ENCODE peak calls at places on chromosomes 4 and X, in seven cellular contexts. One of them, this sample, is unnamed. For H3K9me2, the result is how much of the 10 kb centered on the place peaks cover.

GRCh38 chr4:12716896-12717295 is 767.2 kb downstream of the RAB28 start:
- DNase-seq in Karpas-422: peak
- DNase-seq in MM.1S: no peak
- DNase-seq in GM23248: no peak
- DNase-seq in PC-3: no peak
- DNase-seq in HCT116: no peak
- DNase-seq in hepatocyte: no peak
- DNase-seq in this sample: no peak

GRCh38 chrX:479273-479981 is 92.7 kb upstream of the PPP2R3B start:
- DNase-seq in Karpas-422: no peak
- DNase-seq in MM.1S: no peak
- DNase-seq in GM23248: no peak
- DNase-seq in PC-3: no peak
- DNase-seq in HCT116: no peak
- DNase-seq in hepatocyte: no peak
- DNase-seq in this sample: no peak

GRCh38 chr4:152605031-152605430 is 69.1 kb upstream of the FBXW7 start:
- DNase-seq in Karpas-422: no peak
- DNase-seq in MM.1S: no peak
- DNase-seq in GM23248: no peak
- DNase-seq in PC-3: no peak
- DNase-seq in HCT116: no peak
- DNase-seq in hepatocyte: no peak
- DNase-seq in this sample: no peak

GRCh38 chr4:123505077-123505456 is 108.5 kb downstream of the SPRY1 start:
- DNase-seq in Karpas-422: no peak
- DNase-seq in MM.1S: no peak
- DNase-seq in GM23248: no peak
- DNase-seq in PC-3: peak
- DNase-seq in HCT116: no peak
- DNase-seq in hepatocyte: peak
- DNase-seq in this sample: peak

GRCh38 chr4:113003841-113004240 is 45.6 kb upstream of the ANK2 start:
- DNase-seq in Karpas-422: no peak
- DNase-seq in MM.1S: no peak
- DNase-seq in GM23248: peak
- DNase-seq in PC-3: peak
- DNase-seq in HCT116: no peak
- DNase-seq in hepatocyte: no peak
- DNase-seq in this sample: no peak

GRCh38 chr4:130486841-130487240 is 1390.9 kb downstream of the C4orf33 start:
- DNase-seq in Karpas-422: no peak
- DNase-seq in MM.1S: no peak
- DNase-seq in GM23248: no peak
- DNase-seq in PC-3: peak
- DNase-seq in HCT116: no peak
- DNase-seq in hepatocyte: no peak
- DNase-seq in this sample: no peak

GRCh38 chrX:46653482-46653881 is 79.9 kb downstream of the CHST7 start:
- DNase-seq in Karpas-422: peak
- DNase-seq in MM.1S: no peak
- DNase-seq in GM23248: no peak
- DNase-seq in PC-3: peak
- DNase-seq in HCT116: no peak
- DNase-seq in hepatocyte: peak
- DNase-seq in this sample: peak

GRCh38 chr4:26130173-26130572 is 190.6 kb upstream of the RBPJ start:
- DNase-seq in Karpas-422: no peak
- DNase-seq in MM.1S: no peak
- DNase-seq in GM23248: no peak
- DNase-seq in PC-3: no peak
- DNase-seq in HCT116: no peak
- DNase-seq in hepatocyte: no peak
- DNase-seq in this sample: no peak

GRCh38 chr4:181018472-181018871 is 1224.7 kb upstream of the TENM3 start:
- DNase-seq in Karpas-422: no peak
- DNase-seq in MM.1S: no peak
- DNase-seq in GM23248: no peak
- DNase-seq in PC-3: no peak
- DNase-seq in HCT116: no peak
- DNase-seq in hepatocyte: no peak
- DNase-seq in this sample: no peak

GRCh38 chr4:53855886-53856260 is 208.5 kb downstream of the CHIC2 start:
- DNase-seq in Karpas-422: no peak
- DNase-seq in MM.1S: no peak
- DNase-seq in GM23248: peak
- DNase-seq in PC-3: peak
- DNase-seq in HCT116: no peak
- DNase-seq in hepatocyte: no peak
- DNase-seq in this sample: no peak

GRCh38 chrX:55908685-55909212 is 191.2 kb downstream of the RRAGB start:
- DNase-seq in Karpas-422: no peak
- DNase-seq in MM.1S: peak
- DNase-seq in GM23248: peak
- DNase-seq in PC-3: peak
- DNase-seq in HCT116: no peak
- DNase-seq in hepatocyte: peak
- DNase-seq in this sample: no peak

GRCh38 chrX:20042221-20042620 is 51.4 kb upstream of the BCLAF3 start:
- DNase-seq in Karpas-422: no peak
- DNase-seq in MM.1S: no peak
- DNase-seq in GM23248: peak
- DNase-seq in PC-3: peak
- DNase-seq in HCT116: no peak
- DNase-seq in hepatocyte: no peak
- DNase-seq in this sample: no peak

GRCh38 chr4:7820031-7820825 is 119.4 kb downstream of the AFAP1 start:
- DNase-seq in Karpas-422: peak
- DNase-seq in MM.1S: no peak
- DNase-seq in GM23248: peak
- DNase-seq in PC-3: no peak
- DNase-seq in HCT116: no peak
- DNase-seq in hepatocyte: no peak
- DNase-seq in this sample: no peak

GRCh38 chr4:78644744-78645330 is 93.3 kb downstream of the ANXA3 start:
- DNase-seq in Karpas-422: peak
- DNase-seq in MM.1S: peak
- DNase-seq in GM23248: peak
- DNase-seq in PC-3: peak
- DNase-seq in HCT116: peak
- DNase-seq in hepatocyte: peak
- DNase-seq in this sample: peak

GRCh38 chr4:32986236-32986635 is 2266.1 kb downstream of the PCDH7 start:
- DNase-seq in Karpas-422: no peak
- DNase-seq in MM.1S: no peak
- DNase-seq in GM23248: no peak
- DNase-seq in PC-3: peak
- DNase-seq in HCT116: no peak
- DNase-seq in hepatocyte: no peak
- DNase-seq in this sample: no peak

DNA sequence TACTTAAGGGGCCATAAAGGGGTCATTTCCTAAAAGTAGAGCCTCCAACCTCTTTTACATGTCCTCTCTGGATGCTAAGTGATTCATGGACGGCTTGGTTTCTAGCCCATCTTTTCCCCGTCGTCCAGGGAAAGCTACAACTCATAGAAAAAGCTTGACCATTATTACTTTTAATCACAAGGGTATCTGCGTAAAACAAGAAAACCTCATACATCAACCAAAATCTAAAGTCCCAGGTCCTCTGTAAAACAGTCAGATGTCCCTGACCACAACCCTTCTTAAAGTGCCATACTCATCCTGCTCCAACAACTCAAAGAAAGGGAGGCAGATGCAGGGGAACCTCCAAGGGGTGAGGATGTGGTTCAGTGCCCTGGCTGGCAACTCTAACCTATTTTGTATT is 29.6 kb downstream of the ADGRA3 start:
- DNase-seq in Karpas-422: no peak
- DNase-seq in MM.1S: no peak
- DNase-seq in GM23248: no peak
- DNase-seq in PC-3: no peak
- DNase-seq in HCT116: no peak
- DNase-seq in hepatocyte: no peak
- DNase-seq in this sample: no peak
- H3K9me2 ChIP-seq in Karpas-422: under half
- H3K9me2 ChIP-seq in MM.1S: under half
- H3K9me2 ChIP-seq in GM23248: under half
- H3K9me2 ChIP-seq in PC-3: under half
- H3K9me2 ChIP-seq in HCT116: under half
- H3K9me2 ChIP-seq in hepatocyte: under half
- H3K9me2 ChIP-seq in this sample: under half

DNA sequence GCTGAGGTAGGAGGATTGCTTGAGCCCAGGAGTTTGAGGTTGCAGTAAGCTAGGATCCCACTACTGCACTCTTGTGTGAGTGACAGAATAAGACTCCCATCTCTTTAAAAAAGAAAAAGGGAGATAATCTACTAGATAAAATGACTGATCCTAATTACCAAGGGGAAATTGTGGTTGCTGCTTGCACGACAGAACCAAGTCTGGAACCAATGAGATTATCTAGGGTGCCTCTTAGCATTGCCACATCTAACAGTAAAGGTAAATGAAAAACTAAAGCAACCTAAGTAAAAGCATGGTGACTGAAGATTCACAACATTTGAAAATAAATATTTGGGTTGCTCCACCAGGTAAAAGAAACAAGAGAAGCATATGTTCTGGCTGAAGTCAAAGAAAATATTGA is 185.1 kb downstream of the PDHA2 start:
- DNase-seq in Karpas-422: no peak
- DNase-seq in MM.1S: no peak
- DNase-seq in GM23248: no peak
- DNase-seq in PC-3: no peak
- DNase-seq in HCT116: no peak
- DNase-seq in hepatocyte: no peak
- DNase-seq in this sample: no peak
- H3K9me2 ChIP-seq in Karpas-422: under half
- H3K9me2 ChIP-seq in MM.1S: under half
- H3K9me2 ChIP-seq in GM23248: under half
- H3K9me2 ChIP-seq in PC-3: under half
- H3K9me2 ChIP-seq in HCT116: under half
- H3K9me2 ChIP-seq in hepatocyte: under half
- H3K9me2 ChIP-seq in this sample: under half

GRCh38 chrX:13029341-13029740 is 15.1 kb downstream of the FAM9C start:
- DNase-seq in Karpas-422: no peak
- DNase-seq in MM.1S: no peak
- DNase-seq in GM23248: peak
- DNase-seq in PC-3: peak
- DNase-seq in HCT116: no peak
- DNase-seq in hepatocyte: peak
- DNase-seq in this sample: no peak

GRCh38 chrX:13026877-13027652 is 17.4 kb downstream of the FAM9C start:
- DNase-seq in Karpas-422: peak
- DNase-seq in MM.1S: peak
- DNase-seq in GM23248: no peak
- DNase-seq in PC-3: no peak
- DNase-seq in HCT116: no peak
- DNase-seq in hepatocyte: no peak
- DNase-seq in this sample: no peak

GRCh38 chrX:13028871-13029336 is 15.5 kb downstream of the FAM9C start:
- DNase-seq in Karpas-422: peak
- DNase-seq in MM.1S: no peak
- DNase-seq in GM23248: no peak
- DNase-seq in PC-3: peak
- DNase-seq in HCT116: no peak
- DNase-seq in hepatocyte: peak
- DNase-seq in this sample: no peak

GRCh38 chrX:13033193-13033592 is 11.2 kb downstream of the FAM9C start:
- DNase-seq in Karpas-422: no peak
- DNase-seq in MM.1S: no peak
- DNase-seq in GM23248: no peak
- DNase-seq in PC-3: no peak
- DNase-seq in HCT116: no peak
- DNase-seq in hepatocyte: no peak
- DNase-seq in this sample: no peak

GRCh38 chrX:13029831-13030771 is 14.3 kb downstream of the FAM9C start:
- DNase-seq in Karpas-422: peak
- DNase-seq in MM.1S: no peak
- DNase-seq in GM23248: peak
- DNase-seq in PC-3: peak
- DNase-seq in HCT116: no peak
- DNase-seq in hepatocyte: peak
- DNase-seq in this sample: no peak
- H3K9me2 ChIP-seq in Karpas-422: under half
- H3K9me2 ChIP-seq in MM.1S: under half
- H3K9me2 ChIP-seq in GM23248: under half
- H3K9me2 ChIP-seq in PC-3: under half
- H3K9me2 ChIP-seq in HCT116: under half
- H3K9me2 ChIP-seq in hepatocyte: under half
- H3K9me2 ChIP-seq in this sample: under half

GRCh38 chr4:10079256-10079655 is 37.3 kb downstream of the WDR1 start:
- DNase-seq in Karpas-422: no peak
- DNase-seq in MM.1S: no peak
- DNase-seq in GM23248: no peak
- DNase-seq in PC-3: no peak
- DNase-seq in HCT116: no peak
- DNase-seq in hepatocyte: no peak
- DNase-seq in this sample: no peak

GRCh38 chr4:10075953-10076391 is 40.6 kb downstream of the WDR1 start:
- DNase-seq in Karpas-422: no peak
- DNase-seq in MM.1S: no peak
- DNase-seq in GM23248: peak
- DNase-seq in PC-3: no peak
- DNase-seq in HCT116: no peak
- DNase-seq in hepatocyte: no peak
- DNase-seq in this sample: no peak

GRCh38 chr4:10077101-10077491 is 39.5 kb downstream of the WDR1 start:
- DNase-seq in Karpas-422: no peak
- DNase-seq in MM.1S: no peak
- DNase-seq in GM23248: no peak
- DNase-seq in PC-3: no peak
- DNase-seq in HCT116: no peak
- DNase-seq in hepatocyte: no peak
- DNase-seq in this sample: no peak

GRCh38 chr4:10078481-10079233 is 37.9 kb downstream of the WDR1 start:
- DNase-seq in Karpas-422: no peak
- DNase-seq in MM.1S: no peak
- DNase-seq in GM23248: no peak
- DNase-seq in PC-3: no peak
- DNase-seq in HCT116: no peak
- DNase-seq in hepatocyte: no peak
- DNase-seq in this sample: no peak

DNA sequence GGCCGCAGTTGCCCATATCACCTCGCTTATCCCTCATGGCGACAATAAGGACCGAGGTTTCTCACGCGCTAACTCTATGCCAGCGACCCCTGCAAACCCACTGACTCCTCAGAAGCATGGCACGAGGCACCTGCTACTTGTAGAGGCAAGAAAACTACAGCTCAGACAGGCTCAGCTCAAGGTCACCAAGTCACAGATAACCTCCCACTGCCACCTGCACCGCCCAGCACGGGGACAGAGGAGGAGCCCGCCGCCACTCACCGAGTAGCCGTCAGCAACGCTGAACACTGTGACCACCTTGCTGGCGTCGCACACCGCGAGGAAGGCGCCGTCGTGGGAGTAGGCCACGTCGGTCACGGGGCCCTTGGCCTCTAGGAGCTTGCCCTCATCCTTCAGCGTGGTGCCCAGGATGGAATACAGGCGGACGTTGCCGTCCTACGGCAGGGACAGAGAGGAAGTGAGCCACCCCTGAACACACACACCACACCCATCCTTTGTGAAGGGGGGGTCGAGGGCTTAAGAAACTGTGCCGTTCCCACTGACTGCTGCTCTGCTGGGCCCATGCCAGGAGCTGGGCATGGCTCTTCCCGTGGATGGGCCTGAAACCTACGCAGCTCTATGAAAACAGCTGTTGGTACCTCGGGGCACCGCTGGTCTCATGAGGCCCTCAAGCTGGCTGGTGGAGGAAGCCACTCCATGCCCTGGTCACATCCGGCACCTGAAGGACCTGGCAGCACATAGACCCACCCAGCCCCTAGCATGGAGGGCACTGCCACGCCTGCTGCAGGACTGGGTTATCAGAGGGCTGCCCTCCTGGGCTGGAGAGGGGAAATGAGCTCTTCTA is 38.9 kb downstream of the WDR1 start:
- DNase-seq in Karpas-422: no peak
- DNase-seq in MM.1S: no peak
- DNase-seq in GM23248: peak
- DNase-seq in PC-3: peak
- DNase-seq in HCT116: no peak
- DNase-seq in hepatocyte: no peak
- DNase-seq in this sample: no peak
- H3K9me2 ChIP-seq in Karpas-422: under half
- H3K9me2 ChIP-seq in MM.1S: under half
- H3K9me2 ChIP-seq in GM23248: under half
- H3K9me2 ChIP-seq in PC-3: under half
- H3K9me2 ChIP-seq in HCT116: under half
- H3K9me2 ChIP-seq in hepatocyte: under half
- H3K9me2 ChIP-seq in this sample: under half